ENCODE peak calls at places on chromosome 4, in eight cellular contexts. X, G, M, Y, O, F, B and I are unnamed samples.

GRCh38 chr4:139740531-139741041 is 75.0 kb downstream of the MGST2 start:
- DNase-seq in X (peak; percentile 94), G (peak; percentile 77), M (no peak), Y (no peak), O (no peak), F (no peak), B (peak; percentile 62), I (no peak)

GRCh38 chr4:113769744-113770143 is 8.2 kb upstream of the CAMK2D start:
- DNase-seq in X (no peak), G (no peak), M (no peak), Y (no peak), O (no peak), F (no peak), B (no peak), I (no peak)

GRCh38 chr4:111066887-111067286 is 444.0 kb upstream of the PITX2 start:
- DNase-seq in X (no peak), G (no peak), M (no peak), Y (no peak), O (no peak), F (no peak), B (no peak), I (no peak)

GRCh38 chr4:183097251-183098079 is 1.6 kb upstream of the WWC2 start:
- DNase-seq in X (no peak), G (peak; percentile 56), M (no peak), Y (peak; percentile 83), O (peak; percentile 11), F (no peak), B (peak; percentile 16), I (peak; percentile 4)

GRCh38 chr4:122099896-122100295 is 52.2 kb upstream of the BLTP1 start:
- DNase-seq in X (no peak), G (no peak), M (no peak), Y (no peak), O (no peak), F (no peak), B (no peak), I (no peak)

GRCh38 chr4:158236304-158237030 is 26.2 kb downstream of the TMEM144 start:
- DNase-seq in X (no peak), G (no peak), M (no peak), Y (no peak), O (no peak), F (no peak), B (no peak), I (no peak)

GRCh38 chr4:55398966-55399365 is 3.2 kb downstream of the TMEM165 start:
- DNase-seq in X (no peak), G (no peak), M (no peak), Y (no peak), O (no peak), F (no peak), B (no peak), I (no peak)

GRCh38 chr4:153594208-153594607 is 89.9 kb upstream of the TLR2 start:
- DNase-seq in X (no peak), G (no peak), M (no peak), Y (no peak), O (no peak), F (no peak), B (no peak), I (no peak)

GRCh38 chr4:102787096-102787867 is 26.5 kb upstream of the MANBA start:
- DNase-seq in X (no peak), G (no peak), M (no peak), Y (no peak), O (no peak), F (no peak), B (no peak), I (no peak)

GRCh38 chr4:176052744-176053143 is 12.9 kb upstream of the WDR17 start:
- DNase-seq in X (no peak), G (no peak), M (no peak), Y (no peak), O (no peak), F (no peak), B (peak; percentile 6), I (no peak)